ENCODE peak calls at places on chromosomes 12 and 14, in five cellular contexts. One of them, this sample, is unnamed.

GRCh38 chr14:76101384-76101783 is 50.3 kb upstream of the GPATCH2L start:
- DNase-seq in GM23248: peak
- DNase-seq in lower leg skin: no peak
- DNase-seq in IMR-90: peak
- DNase-seq in NCI-H2171: no peak
- DNase-seq in this sample: no peak

GRCh38 chr14:100126401-100126800 is 33.0 kb downstream of the DEGS2 start:
- DNase-seq in NCI-H2171: no peak
- DNase-seq in IMR-90: no peak
- DNase-seq in GM23248: no peak
- DNase-seq in lower leg skin: no peak
- DNase-seq in this sample: no peak

GRCh38 chr14:64684091-64684490 is 20.1 kb upstream of the PLEKHG3 start:
- DNase-seq in GM23248: peak
- DNase-seq in IMR-90: peak
- DNase-seq in lower leg skin: no peak
- DNase-seq in NCI-H2171: peak
- DNase-seq in this sample: no peak

GRCh38 chr12:19198272-19198671 is 68.7 kb downstream of the PLEKHA5 start:
- DNase-seq in IMR-90: peak
- DNase-seq in GM23248: peak
- DNase-seq in lower leg skin: no peak
- DNase-seq in NCI-H2171: no peak
- DNase-seq in this sample: no peak

GRCh38 chr14:100056964-100057817 is 8.0 kb upstream of the EVL start:
- DNase-seq in lower leg skin: no peak
- DNase-seq in GM23248: peak
- DNase-seq in IMR-90: peak
- DNase-seq in NCI-H2171: no peak
- DNase-seq in this sample: peak

GRCh38 chr12:122523846-122524718 is 2.7 kb downstream of the RSRC2 start:
- DNase-seq in lower leg skin: no peak
- DNase-seq in NCI-H2171: no peak
- DNase-seq in GM23248: peak
- DNase-seq in IMR-90: peak
- DNase-seq in this sample: no peak

GRCh38 chr14:94501588-94502516 is 7.4 kb downstream of the SERPINA12 start:
- DNase-seq in GM23248: no peak
- DNase-seq in NCI-H2171: no peak
- DNase-seq in lower leg skin: no peak
- DNase-seq in IMR-90: no peak
- DNase-seq in this sample: no peak

GRCh38 chr14:63262446-63262845 is 56.3 kb downstream of the GPHB5 start:
- DNase-seq in NCI-H2171: no peak
- DNase-seq in IMR-90: no peak
- DNase-seq in GM23248: no peak
- DNase-seq in lower leg skin: no peak
- DNase-seq in this sample: no peak

GRCh38 chr14:96598332-96598928 is 96.2 kb downstream of the PAPOLA start:
- DNase-seq in NCI-H2171: no peak
- DNase-seq in IMR-90: no peak
- DNase-seq in GM23248: no peak
- DNase-seq in lower leg skin: no peak
- DNase-seq in this sample: no peak

GRCh38 chr12:69884386-69884785 is 59.4 kb downstream of the MYRFL start:
- DNase-seq in IMR-90: no peak
- DNase-seq in GM23248: no peak
- DNase-seq in lower leg skin: no peak
- DNase-seq in NCI-H2171: no peak
- DNase-seq in this sample: no peak

GRCh38 chr12:104769207-104769606 is 188.9 kb downstream of the SLC41A2 start:
- DNase-seq in GM23248: no peak
- DNase-seq in IMR-90: no peak
- DNase-seq in lower leg skin: no peak
- DNase-seq in NCI-H2171: no peak
- DNase-seq in this sample: no peak

GRCh38 chr12:87385322-87385721 is 643.9 kb downstream of the C12orf50 start:
- DNase-seq in IMR-90: no peak
- DNase-seq in GM23248: no peak
- DNase-seq in lower leg skin: no peak
- DNase-seq in NCI-H2171: no peak
- DNase-seq in this sample: no peak

GRCh38 chr14:55448146-55448614 is 7.8 kb upstream of the TBPL2 start:
- DNase-seq in lower leg skin: peak
- DNase-seq in IMR-90: peak
- DNase-seq in GM23248: peak
- DNase-seq in NCI-H2171: no peak
- DNase-seq in this sample: peak

GRCh38 chr12:51976376-51977160 is 25.1 kb downstream of the ACVR1B start:
- DNase-seq in lower leg skin: no peak
- DNase-seq in NCI-H2171: no peak
- DNase-seq in GM23248: peak
- DNase-seq in IMR-90: peak
- DNase-seq in this sample: no peak

GRCh38 chr14:50347521-50347920 is 35.4 kb downstream of the DMAC2L start:
- DNase-seq in GM23248: peak
- DNase-seq in IMR-90: peak
- DNase-seq in NCI-H2171: no peak
- DNase-seq in lower leg skin: no peak
- DNase-seq in this sample: peak

GRCh38 chr12:8687846-8688601 is 9.8 kb upstream of the RIMKLB start:
- DNase-seq in IMR-90: peak
- DNase-seq in lower leg skin: no peak
- DNase-seq in GM23248: peak
- DNase-seq in NCI-H2171: no peak
- DNase-seq in this sample: peak

GRCh38 chr12:79998554-79998953 is 63.7 kb upstream of the PPP1R12A start:
- DNase-seq in GM23248: no peak
- DNase-seq in lower leg skin: no peak
- DNase-seq in IMR-90: no peak
- DNase-seq in NCI-H2171: no peak
- DNase-seq in this sample: no peak

GRCh38 chr14:55944757-55945156 is 173.5 kb upstream of the PELI2 start:
- DNase-seq in NCI-H2171: no peak
- DNase-seq in IMR-90: no peak
- DNase-seq in GM23248: no peak
- DNase-seq in lower leg skin: no peak
- DNase-seq in this sample: no peak

GRCh38 chr12:12976366-12976765 is 23.7 kb downstream of the HEBP1 start:
- DNase-seq in GM23248: peak
- DNase-seq in lower leg skin: peak
- DNase-seq in NCI-H2171: no peak
- DNase-seq in IMR-90: peak
- DNase-seq in this sample: peak

GRCh38 chr12:124295431-124296058 is 652 bp downstream of the RFLNA start:
- DNase-seq in NCI-H2171: no peak
- DNase-seq in GM23248: no peak
- DNase-seq in lower leg skin: no peak
- DNase-seq in IMR-90: no peak
- DNase-seq in this sample: peak

GRCh38 chr12:70110085-70110484 is 133.1 kb upstream of the CNOT2 start:
- DNase-seq in IMR-90: no peak
- DNase-seq in NCI-H2171: no peak
- DNase-seq in lower leg skin: no peak
- DNase-seq in GM23248: no peak
- DNase-seq in this sample: no peak

GRCh38 chr12:122081697-122082221 is 3.2 kb downstream of the MLXIP start:
- DNase-seq in GM23248: peak
- DNase-seq in lower leg skin: peak
- DNase-seq in IMR-90: peak
- DNase-seq in NCI-H2171: no peak
- DNase-seq in this sample: peak

GRCh38 chr12:15830538-15830937 is 41.4 kb upstream of the EPS8 start:
- DNase-seq in NCI-H2171: no peak
- DNase-seq in IMR-90: peak
- DNase-seq in lower leg skin: no peak
- DNase-seq in GM23248: peak
- DNase-seq in this sample: peak

GRCh38 chr12:30796508-30796780 is 41.7 kb upstream of the CAPRIN2 start:
- DNase-seq in GM23248: peak
- DNase-seq in NCI-H2171: no peak
- DNase-seq in IMR-90: peak
- DNase-seq in lower leg skin: no peak
- DNase-seq in this sample: peak

GRCh38 chr12:40942326-40942725 is 245.8 kb upstream of the PDZRN4 start:
- DNase-seq in NCI-H2171: no peak
- DNase-seq in GM23248: peak
- DNase-seq in lower leg skin: no peak
- DNase-seq in IMR-90: peak
- DNase-seq in this sample: peak

GRCh38 chr12:6234214-6234613 is 34.0 kb downstream of the CD9 start:
- DNase-seq in NCI-H2171: no peak
- DNase-seq in GM23248: peak
- DNase-seq in IMR-90: peak
- DNase-seq in lower leg skin: no peak
- DNase-seq in this sample: peak

GRCh38 chr12:666766-667308 is 3.6 kb upstream of the NINJ2 start:
- DNase-seq in lower leg skin: no peak
- DNase-seq in NCI-H2171: no peak
- DNase-seq in IMR-90: peak
- DNase-seq in GM23248: peak
- DNase-seq in this sample: no peak

GRCh38 chr12:120194534-120195395 is at the start of gene GCN1:
- DNase-seq in IMR-90: peak
- DNase-seq in GM23248: peak
- DNase-seq in lower leg skin: peak
- DNase-seq in NCI-H2171: peak
- DNase-seq in this sample: peak

GRCh38 chr12:93500667-93501066 is 33.4 kb downstream of the MRPL42 start:
- DNase-seq in GM23248: no peak
- DNase-seq in NCI-H2171: no peak
- DNase-seq in IMR-90: no peak
- DNase-seq in lower leg skin: no peak
- DNase-seq in this sample: no peak